ENCODE peak calls at places on chromosomes 12 and 14, in five cellular contexts. One of them, this sample, is unnamed.

GRCh38 chr14:103872492-103873113 is 25.2 kb upstream of the PPP1R13B start:
- DNase-seq in NCI-H69: no peak
- DNase-seq in activated T-helper 1 cell treated with anti-CD3 and anti-CD28 coated beads, Interleukin-2, amount 50 U/mL, for 16 hours: no peak
- DNase-seq in CD8-positive, alpha-beta memory T cell: no peak
- DNase-seq in NCI-H1092: no peak
- DNase-seq in this sample: no peak

GRCh38 chr12:125149160-125150108 is 84.2 kb downstream of the AACS start:
- DNase-seq in CD8-positive, alpha-beta memory T cell: no peak
- DNase-seq in activated T-helper 1 cell treated with anti-CD3 and anti-CD28 coated beads, Interleukin-2, amount 50 U/mL, for 16 hours: no peak
- DNase-seq in NCI-H69: no peak
- DNase-seq in NCI-H1092: no peak
- DNase-seq in this sample: no peak

GRCh38 chr14:86035882-86036281 is 505.9 kb downstream of the FLRT2 start:
- DNase-seq in CD8-positive, alpha-beta memory T cell: no peak
- DNase-seq in activated T-helper 1 cell treated with anti-CD3 and anti-CD28 coated beads, Interleukin-2, amount 50 U/mL, for 16 hours: no peak
- DNase-seq in NCI-H69: peak; percentile 13
- DNase-seq in NCI-H1092: no peak
- DNase-seq in this sample: peak; percentile 100

GRCh38 chr14:100442473-100443260 is 119.5 kb downstream of the SLC25A47 start:
- DNase-seq in NCI-H69: no peak
- DNase-seq in activated T-helper 1 cell treated with anti-CD3 and anti-CD28 coated beads, Interleukin-2, amount 50 U/mL, for 16 hours: no peak
- DNase-seq in CD8-positive, alpha-beta memory T cell: no peak
- DNase-seq in NCI-H1092: no peak
- DNase-seq in this sample: no peak

GRCh38 chr12:104566244-104566993 is 109.7 kb downstream of the CHST11 start:
- DNase-seq in CD8-positive, alpha-beta memory T cell: no peak
- DNase-seq in activated T-helper 1 cell treated with anti-CD3 and anti-CD28 coated beads, Interleukin-2, amount 50 U/mL, for 16 hours: no peak
- DNase-seq in NCI-H1092: no peak
- DNase-seq in NCI-H69: no peak
- DNase-seq in this sample: no peak

GRCh38 chr12:101009274-101009673 is 200.8 kb downstream of the SLC5A8 start:
- DNase-seq in activated T-helper 1 cell treated with anti-CD3 and anti-CD28 coated beads, Interleukin-2, amount 50 U/mL, for 16 hours: no peak
- DNase-seq in NCI-H1092: no peak
- DNase-seq in NCI-H69: no peak
- DNase-seq in CD8-positive, alpha-beta memory T cell: no peak
- DNase-seq in this sample: no peak

GRCh38 chr14:91985008-91985407 is 37.5 kb upstream of the FBLN5 start:
- DNase-seq in NCI-H1092: no peak
- DNase-seq in activated T-helper 1 cell treated with anti-CD3 and anti-CD28 coated beads, Interleukin-2, amount 50 U/mL, for 16 hours: no peak
- DNase-seq in CD8-positive, alpha-beta memory T cell: no peak
- DNase-seq in NCI-H69: no peak
- DNase-seq in this sample: no peak

GRCh38 chr12:58633479-58633878 is 286.8 kb downstream of the LRIG3 start:
- DNase-seq in NCI-H1092: no peak
- DNase-seq in CD8-positive, alpha-beta memory T cell: no peak
- DNase-seq in activated T-helper 1 cell treated with anti-CD3 and anti-CD28 coated beads, Interleukin-2, amount 50 U/mL, for 16 hours: no peak
- DNase-seq in NCI-H69: no peak
- DNase-seq in this sample: no peak

GRCh38 chr14:76034566-76034965 is 49.0 kb downstream of the IFT43 start:
- DNase-seq in NCI-H1092: no peak
- DNase-seq in activated T-helper 1 cell treated with anti-CD3 and anti-CD28 coated beads, Interleukin-2, amount 50 U/mL, for 16 hours: no peak
- DNase-seq in CD8-positive, alpha-beta memory T cell: no peak
- DNase-seq in NCI-H69: no peak
- DNase-seq in this sample: no peak

GRCh38 chr14:105166571-105167302 is 1.8 kb downstream of the JAG2 start:
- DNase-seq in CD8-positive, alpha-beta memory T cell: no peak
- DNase-seq in NCI-H69: peak; percentile 52
- DNase-seq in NCI-H1092: no peak
- DNase-seq in activated T-helper 1 cell treated with anti-CD3 and anti-CD28 coated beads, Interleukin-2, amount 50 U/mL, for 16 hours: no peak
- DNase-seq in this sample: no peak

GRCh38 chr12:21350975-21351374 is 16.3 kb upstream of the SLCO1A2 start:
- DNase-seq in activated T-helper 1 cell treated with anti-CD3 and anti-CD28 coated beads, Interleukin-2, amount 50 U/mL, for 16 hours: no peak
- DNase-seq in CD8-positive, alpha-beta memory T cell: no peak
- DNase-seq in NCI-H69: no peak
- DNase-seq in NCI-H1092: no peak
- DNase-seq in this sample: no peak

GRCh38 chr12:69651922-69652321 is 41.2 kb upstream of the LRRC10 start:
- DNase-seq in NCI-H1092: no peak
- DNase-seq in activated T-helper 1 cell treated with anti-CD3 and anti-CD28 coated beads, Interleukin-2, amount 50 U/mL, for 16 hours: no peak
- DNase-seq in CD8-positive, alpha-beta memory T cell: no peak
- DNase-seq in NCI-H69: no peak
- DNase-seq in this sample: no peak

GRCh38 chr12:117596968-117597367 is 235.5 kb upstream of the NOS1 start:
- DNase-seq in CD8-positive, alpha-beta memory T cell: no peak
- DNase-seq in NCI-H1092: peak; percentile 49
- DNase-seq in NCI-H69: peak; percentile 98
- DNase-seq in activated T-helper 1 cell treated with anti-CD3 and anti-CD28 coated beads, Interleukin-2, amount 50 U/mL, for 16 hours: no peak
- DNase-seq in this sample: peak; percentile 89

GRCh38 chr14:34874386-34875030 is 652 bp downstream of the BAZ1A start:
- DNase-seq in CD8-positive, alpha-beta memory T cell: peak; percentile 73
- DNase-seq in NCI-H1092: peak; percentile 57
- DNase-seq in activated T-helper 1 cell treated with anti-CD3 and anti-CD28 coated beads, Interleukin-2, amount 50 U/mL, for 16 hours: peak; percentile 20
- DNase-seq in NCI-H69: peak; percentile 88
- DNase-seq in this sample: peak; percentile 66

GRCh38 chr12:50615534-50616296 is 110.9 kb downstream of the DIP2B start:
- DNase-seq in activated T-helper 1 cell treated with anti-CD3 and anti-CD28 coated beads, Interleukin-2, amount 50 U/mL, for 16 hours: no peak
- DNase-seq in CD8-positive, alpha-beta memory T cell: no peak
- DNase-seq in NCI-H69: no peak
- DNase-seq in NCI-H1092: no peak
- DNase-seq in this sample: no peak

GRCh38 chr12:20220339-20220738 is 148.0 kb upstream of the PDE3A start:
- DNase-seq in NCI-H1092: peak; percentile 8
- DNase-seq in activated T-helper 1 cell treated with anti-CD3 and anti-CD28 coated beads, Interleukin-2, amount 50 U/mL, for 16 hours: no peak
- DNase-seq in NCI-H69: peak; percentile 37
- DNase-seq in CD8-positive, alpha-beta memory T cell: no peak
- DNase-seq in this sample: peak; percentile 74

GRCh38 chr12:78887444-78887843 is 22.9 kb downstream of the SYT1 start:
- DNase-seq in CD8-positive, alpha-beta memory T cell: no peak
- DNase-seq in NCI-H1092: no peak
- DNase-seq in NCI-H69: no peak
- DNase-seq in activated T-helper 1 cell treated with anti-CD3 and anti-CD28 coated beads, Interleukin-2, amount 50 U/mL, for 16 hours: no peak
- DNase-seq in this sample: no peak

GRCh38 chr12:24605916-24606315 is 343.0 kb downstream of the BCAT1 start:
- DNase-seq in activated T-helper 1 cell treated with anti-CD3 and anti-CD28 coated beads, Interleukin-2, amount 50 U/mL, for 16 hours: no peak
- DNase-seq in NCI-H1092: no peak
- DNase-seq in NCI-H69: no peak
- DNase-seq in CD8-positive, alpha-beta memory T cell: no peak
- DNase-seq in this sample: no peak

GRCh38 chr12:120540445-120540844 is 6.3 kb downstream of the RNF10 start:
- DNase-seq in CD8-positive, alpha-beta memory T cell: no peak
- DNase-seq in NCI-H69: no peak
- DNase-seq in activated T-helper 1 cell treated with anti-CD3 and anti-CD28 coated beads, Interleukin-2, amount 50 U/mL, for 16 hours: no peak
- DNase-seq in NCI-H1092: no peak
- DNase-seq in this sample: no peak

GRCh38 chr12:122563361-122563760 is 36.3 kb downstream of the KNTC1 start:
- DNase-seq in CD8-positive, alpha-beta memory T cell: no peak
- DNase-seq in NCI-H1092: no peak
- DNase-seq in activated T-helper 1 cell treated with anti-CD3 and anti-CD28 coated beads, Interleukin-2, amount 50 U/mL, for 16 hours: no peak
- DNase-seq in NCI-H69: no peak
- DNase-seq in this sample: no peak

GRCh38 chr12:48993787-48994186 is 5.4 kb downstream of the DDN start:
- DNase-seq in activated T-helper 1 cell treated with anti-CD3 and anti-CD28 coated beads, Interleukin-2, amount 50 U/mL, for 16 hours: no peak
- DNase-seq in CD8-positive, alpha-beta memory T cell: no peak
- DNase-seq in NCI-H69: no peak
- DNase-seq in NCI-H1092: no peak
- DNase-seq in this sample: no peak

GRCh38 chr14:95679148-95679547 is 7.1 kb upstream of the TCL1B start:
- DNase-seq in CD8-positive, alpha-beta memory T cell: no peak
- DNase-seq in NCI-H1092: peak; percentile 27
- DNase-seq in activated T-helper 1 cell treated with anti-CD3 and anti-CD28 coated beads, Interleukin-2, amount 50 U/mL, for 16 hours: no peak
- DNase-seq in NCI-H69: peak; percentile 58
- DNase-seq in this sample: no peak

GRCh38 chr14:31902002-31902401 is 175.1 kb upstream of the ARHGAP5 start:
- DNase-seq in NCI-H1092: no peak
- DNase-seq in CD8-positive, alpha-beta memory T cell: no peak
- DNase-seq in activated T-helper 1 cell treated with anti-CD3 and anti-CD28 coated beads, Interleukin-2, amount 50 U/mL, for 16 hours: no peak
- DNase-seq in NCI-H69: no peak
- DNase-seq in this sample: no peak

GRCh38 chr12:22180699-22181098 is 134.7 kb downstream of the CMAS start:
- DNase-seq in NCI-H1092: no peak
- DNase-seq in NCI-H69: no peak
- DNase-seq in activated T-helper 1 cell treated with anti-CD3 and anti-CD28 coated beads, Interleukin-2, amount 50 U/mL, for 16 hours: no peak
- DNase-seq in CD8-positive, alpha-beta memory T cell: no peak
- DNase-seq in this sample: no peak

GRCh38 chr14:68683326-68683725 is 109.5 kb downstream of the ZFP36L1 start:
- DNase-seq in NCI-H1092: no peak
- DNase-seq in activated T-helper 1 cell treated with anti-CD3 and anti-CD28 coated beads, Interleukin-2, amount 50 U/mL, for 16 hours: no peak
- DNase-seq in NCI-H69: no peak
- DNase-seq in CD8-positive, alpha-beta memory T cell: no peak
- DNase-seq in this sample: no peak

GRCh38 chr12:71685312-71685906 is 473 bp upstream of the TMEM19 start:
- DNase-seq in activated T-helper 1 cell treated with anti-CD3 and anti-CD28 coated beads, Interleukin-2, amount 50 U/mL, for 16 hours: no peak
- DNase-seq in CD8-positive, alpha-beta memory T cell: no peak
- DNase-seq in NCI-H69: peak; percentile 23
- DNase-seq in NCI-H1092: no peak
- DNase-seq in this sample: peak; percentile 31

GRCh38 chr14:77022219-77022852 is 6.2 kb downstream of the IRF2BPL start:
- DNase-seq in NCI-H1092: no peak
- DNase-seq in activated T-helper 1 cell treated with anti-CD3 and anti-CD28 coated beads, Interleukin-2, amount 50 U/mL, for 16 hours: no peak
- DNase-seq in CD8-positive, alpha-beta memory T cell: no peak
- DNase-seq in NCI-H69: peak; percentile 92
- DNase-seq in this sample: peak; percentile 36

GRCh38 chr12:39000370-39000769 is 95.0 kb upstream of the CPNE8 start:
- DNase-seq in activated T-helper 1 cell treated with anti-CD3 and anti-CD28 coated beads, Interleukin-2, amount 50 U/mL, for 16 hours: no peak
- DNase-seq in NCI-H69: no peak
- DNase-seq in CD8-positive, alpha-beta memory T cell: no peak
- DNase-seq in NCI-H1092: no peak
- DNase-seq in this sample: no peak

GRCh38 chr14:56474419-56475022 is 105.1 kb upstream of the TMEM260 start:
- DNase-seq in activated T-helper 1 cell treated with anti-CD3 and anti-CD28 coated beads, Interleukin-2, amount 50 U/mL, for 16 hours: no peak
- DNase-seq in NCI-H69: peak; percentile 74
- DNase-seq in NCI-H1092: peak; percentile 56
- DNase-seq in CD8-positive, alpha-beta memory T cell: no peak
- DNase-seq in this sample: peak; percentile 97

GRCh38 chr14:67186369-67186768 is 2.9 kb upstream of the GARIN2 start:
- DNase-seq in NCI-H1092: no peak
- DNase-seq in NCI-H69: no peak
- DNase-seq in activated T-helper 1 cell treated with anti-CD3 and anti-CD28 coated beads, Interleukin-2, amount 50 U/mL, for 16 hours: no peak
- DNase-seq in CD8-positive, alpha-beta memory T cell: no peak
- DNase-seq in this sample: no peak

GRCh38 chr14:61471297-61471980 is 150.1 kb downstream of the PRKCH start:
- DNase-seq in activated T-helper 1 cell treated with anti-CD3 and anti-CD28 coated beads, Interleukin-2, amount 50 U/mL, for 16 hours: no peak
- DNase-seq in CD8-positive, alpha-beta memory T cell: no peak
- DNase-seq in NCI-H1092: no peak
- DNase-seq in NCI-H69: peak; percentile 50
- DNase-seq in this sample: no peak